ENCODE peak calls at places on chromosomes 4 and X, in nine cellular contexts. One of them, this sample, is unnamed.

GRCh38 chr4:1242506-1243450 is 6.2 kb downstream of the CTBP1 start:
- DNase-seq in GM12892: no peak
- DNase-seq in HS-5: no peak
- DNase-seq in NCI-H510A: no peak
- DNase-seq in SW480: no peak
- DNase-seq in activated T-cell treated with anti-CD3 and anti-CD28 coated beads, Interleukin-2, amount 50 U/mL, for 4 hours: no peak
- DNase-seq in AG20443: no peak
- DNase-seq in ACHN: no peak
- DNase-seq in activated CD4-positive, alpha-beta T cell treated with anti-CD3 and anti-CD28 coated beads, Interleukin-2, amount 10 ng/mL, durations not matched to agents 7 days and 5 days: no peak
- DNase-seq in this sample: no peak

GRCh38 chr4:28772066-28772465 is 1911.4 kb downstream of the STIM2 start:
- DNase-seq in activated CD4-positive, alpha-beta T cell treated with anti-CD3 and anti-CD28 coated beads, Interleukin-2, amount 10 ng/mL, durations not matched to agents 7 days and 5 days: no peak
- DNase-seq in SW480: no peak
- DNase-seq in ACHN: peak; percentile 63
- DNase-seq in HS-5: peak; percentile 56
- DNase-seq in activated T-cell treated with anti-CD3 and anti-CD28 coated beads, Interleukin-2, amount 50 U/mL, for 4 hours: no peak
- DNase-seq in NCI-H510A: no peak
- DNase-seq in AG20443: peak; percentile 10
- DNase-seq in GM12892: no peak
- DNase-seq in this sample: peak; percentile 40

GRCh38 chr4:185540487-185541125 is 5.3 kb upstream of the PDLIM3 start:
- DNase-seq in activated T-cell treated with anti-CD3 and anti-CD28 coated beads, Interleukin-2, amount 50 U/mL, for 4 hours: no peak
- DNase-seq in GM12892: no peak
- DNase-seq in NCI-H510A: no peak
- DNase-seq in HS-5: no peak
- DNase-seq in AG20443: no peak
- DNase-seq in activated CD4-positive, alpha-beta T cell treated with anti-CD3 and anti-CD28 coated beads, Interleukin-2, amount 10 ng/mL, durations not matched to agents 7 days and 5 days: no peak
- DNase-seq in ACHN: no peak
- DNase-seq in SW480: no peak
- DNase-seq in this sample: no peak

GRCh38 chrX:55867254-55867653 is 149.7 kb downstream of the RRAGB start:
- DNase-seq in HS-5: no peak
- DNase-seq in activated T-cell treated with anti-CD3 and anti-CD28 coated beads, Interleukin-2, amount 50 U/mL, for 4 hours: no peak
- DNase-seq in GM12892: no peak
- DNase-seq in SW480: no peak
- DNase-seq in AG20443: no peak
- DNase-seq in ACHN: peak; percentile 7
- DNase-seq in activated CD4-positive, alpha-beta T cell treated with anti-CD3 and anti-CD28 coated beads, Interleukin-2, amount 10 ng/mL, durations not matched to agents 7 days and 5 days: peak; percentile 8
- DNase-seq in NCI-H510A: no peak
- DNase-seq in this sample: peak; percentile 55

GRCh38 chr4:151329217-151330007 is 4.0 kb upstream of the SH3D19 start:
- DNase-seq in activated CD4-positive, alpha-beta T cell treated with anti-CD3 and anti-CD28 coated beads, Interleukin-2, amount 10 ng/mL, durations not matched to agents 7 days and 5 days: no peak
- DNase-seq in HS-5: no peak
- DNase-seq in ACHN: no peak
- DNase-seq in NCI-H510A: no peak
- DNase-seq in SW480: no peak
- DNase-seq in GM12892: no peak
- DNase-seq in activated T-cell treated with anti-CD3 and anti-CD28 coated beads, Interleukin-2, amount 50 U/mL, for 4 hours: no peak
- DNase-seq in AG20443: no peak
- DNase-seq in this sample: peak; percentile 46

GRCh38 chr4:40613456-40613855 is 16.2 kb downstream of the RBM47 start:
- DNase-seq in activated CD4-positive, alpha-beta T cell treated with anti-CD3 and anti-CD28 coated beads, Interleukin-2, amount 10 ng/mL, durations not matched to agents 7 days and 5 days: no peak
- DNase-seq in HS-5: no peak
- DNase-seq in ACHN: no peak
- DNase-seq in GM12892: no peak
- DNase-seq in activated T-cell treated with anti-CD3 and anti-CD28 coated beads, Interleukin-2, amount 50 U/mL, for 4 hours: no peak
- DNase-seq in AG20443: no peak
- DNase-seq in SW480: no peak
- DNase-seq in NCI-H510A: no peak
- DNase-seq in this sample: peak; percentile 33

GRCh38 chrX:119402588-119402987 is 3.5 kb downstream of the SLC25A43 start:
- DNase-seq in NCI-H510A: no peak
- DNase-seq in activated CD4-positive, alpha-beta T cell treated with anti-CD3 and anti-CD28 coated beads, Interleukin-2, amount 10 ng/mL, durations not matched to agents 7 days and 5 days: no peak
- DNase-seq in AG20443: no peak
- DNase-seq in HS-5: no peak
- DNase-seq in GM12892: no peak
- DNase-seq in activated T-cell treated with anti-CD3 and anti-CD28 coated beads, Interleukin-2, amount 50 U/mL, for 4 hours: no peak
- DNase-seq in ACHN: no peak
- DNase-seq in SW480: no peak
- DNase-seq in this sample: no peak

GRCh38 chrX:153592091-153592833 is 6.7 kb downstream of the CCNQ start:
- DNase-seq in SW480: no peak
- DNase-seq in activated T-cell treated with anti-CD3 and anti-CD28 coated beads, Interleukin-2, amount 50 U/mL, for 4 hours: no peak
- DNase-seq in AG20443: no peak
- DNase-seq in NCI-H510A: no peak
- DNase-seq in GM12892: no peak
- DNase-seq in ACHN: no peak
- DNase-seq in HS-5: no peak
- DNase-seq in activated CD4-positive, alpha-beta T cell treated with anti-CD3 and anti-CD28 coated beads, Interleukin-2, amount 10 ng/mL, durations not matched to agents 7 days and 5 days: no peak
- DNase-seq in this sample: no peak

GRCh38 chr4:64584981-64585557 is 175.8 kb upstream of the TECRL start:
- DNase-seq in activated T-cell treated with anti-CD3 and anti-CD28 coated beads, Interleukin-2, amount 50 U/mL, for 4 hours: no peak
- DNase-seq in HS-5: no peak
- DNase-seq in NCI-H510A: no peak
- DNase-seq in activated CD4-positive, alpha-beta T cell treated with anti-CD3 and anti-CD28 coated beads, Interleukin-2, amount 10 ng/mL, durations not matched to agents 7 days and 5 days: peak; percentile 15
- DNase-seq in ACHN: peak; percentile 50
- DNase-seq in GM12892: no peak
- DNase-seq in SW480: peak; percentile 16
- DNase-seq in AG20443: peak; percentile 14
- DNase-seq in this sample: no peak

GRCh38 chr4:90575371-90575770 is 448.2 kb downstream of the CCSER1 start:
- DNase-seq in GM12892: no peak
- DNase-seq in SW480: no peak
- DNase-seq in ACHN: no peak
- DNase-seq in HS-5: no peak
- DNase-seq in activated CD4-positive, alpha-beta T cell treated with anti-CD3 and anti-CD28 coated beads, Interleukin-2, amount 10 ng/mL, durations not matched to agents 7 days and 5 days: no peak
- DNase-seq in activated T-cell treated with anti-CD3 and anti-CD28 coated beads, Interleukin-2, amount 50 U/mL, for 4 hours: no peak
- DNase-seq in AG20443: no peak
- DNase-seq in NCI-H510A: no peak
- DNase-seq in this sample: peak; percentile 17

GRCh38 chr4:94332983-94333590 is 9.5 kb downstream of the HPGDS start:
- DNase-seq in activated T-cell treated with anti-CD3 and anti-CD28 coated beads, Interleukin-2, amount 50 U/mL, for 4 hours: no peak
- DNase-seq in AG20443: no peak
- DNase-seq in SW480: no peak
- DNase-seq in GM12892: no peak
- DNase-seq in NCI-H510A: no peak
- DNase-seq in ACHN: peak; percentile 4
- DNase-seq in HS-5: no peak
- DNase-seq in activated CD4-positive, alpha-beta T cell treated with anti-CD3 and anti-CD28 coated beads, Interleukin-2, amount 10 ng/mL, durations not matched to agents 7 days and 5 days: no peak
- DNase-seq in this sample: no peak

GRCh38 chr4:174009686-174010451 is 273.6 kb downstream of the FBXO8 start:
- DNase-seq in SW480: no peak
- DNase-seq in ACHN: no peak
- DNase-seq in NCI-H510A: no peak
- DNase-seq in HS-5: no peak
- DNase-seq in activated CD4-positive, alpha-beta T cell treated with anti-CD3 and anti-CD28 coated beads, Interleukin-2, amount 10 ng/mL, durations not matched to agents 7 days and 5 days: no peak
- DNase-seq in activated T-cell treated with anti-CD3 and anti-CD28 coated beads, Interleukin-2, amount 50 U/mL, for 4 hours: no peak
- DNase-seq in GM12892: no peak
- DNase-seq in AG20443: no peak
- DNase-seq in this sample: no peak

GRCh38 chrX:39335447-39336235 is 534.4 kb downstream of the MID1IP1 start:
- DNase-seq in activated CD4-positive, alpha-beta T cell treated with anti-CD3 and anti-CD28 coated beads, Interleukin-2, amount 10 ng/mL, durations not matched to agents 7 days and 5 days: no peak
- DNase-seq in SW480: no peak
- DNase-seq in ACHN: no peak
- DNase-seq in NCI-H510A: peak; percentile 25
- DNase-seq in HS-5: no peak
- DNase-seq in AG20443: no peak
- DNase-seq in GM12892: no peak
- DNase-seq in activated T-cell treated with anti-CD3 and anti-CD28 coated beads, Interleukin-2, amount 50 U/mL, for 4 hours: no peak
- DNase-seq in this sample: no peak

GRCh38 chr4:105894570-105895323 is 524 bp upstream of the NPNT start:
- DNase-seq in HS-5: no peak
- DNase-seq in GM12892: peak; percentile 18
- DNase-seq in SW480: peak; percentile 66
- DNase-seq in activated T-cell treated with anti-CD3 and anti-CD28 coated beads, Interleukin-2, amount 50 U/mL, for 4 hours: no peak
- DNase-seq in NCI-H510A: peak; percentile 50
- DNase-seq in AG20443: peak; percentile 47
- DNase-seq in activated CD4-positive, alpha-beta T cell treated with anti-CD3 and anti-CD28 coated beads, Interleukin-2, amount 10 ng/mL, durations not matched to agents 7 days and 5 days: no peak
- DNase-seq in ACHN: peak; percentile 44
- DNase-seq in this sample: peak; percentile 36

GRCh38 chr4:80307183-80307735 is 28.3 kb upstream of the CFAP299 start:
- DNase-seq in GM12892: no peak
- DNase-seq in HS-5: no peak
- DNase-seq in NCI-H510A: peak; percentile 38
- DNase-seq in activated T-cell treated with anti-CD3 and anti-CD28 coated beads, Interleukin-2, amount 50 U/mL, for 4 hours: no peak
- DNase-seq in SW480: no peak
- DNase-seq in activated CD4-positive, alpha-beta T cell treated with anti-CD3 and anti-CD28 coated beads, Interleukin-2, amount 10 ng/mL, durations not matched to agents 7 days and 5 days: no peak
- DNase-seq in ACHN: peak; percentile 8
- DNase-seq in AG20443: peak; percentile 31
- DNase-seq in this sample: peak; percentile 60

GRCh38 chrX:16882188-16882587 is 12.0 kb upstream of the RBBP7 start:
- DNase-seq in NCI-H510A: peak; percentile 19
- DNase-seq in activated T-cell treated with anti-CD3 and anti-CD28 coated beads, Interleukin-2, amount 50 U/mL, for 4 hours: no peak
- DNase-seq in GM12892: no peak
- DNase-seq in activated CD4-positive, alpha-beta T cell treated with anti-CD3 and anti-CD28 coated beads, Interleukin-2, amount 10 ng/mL, durations not matched to agents 7 days and 5 days: peak; percentile 6
- DNase-seq in HS-5: no peak
- DNase-seq in AG20443: peak; percentile 9
- DNase-seq in ACHN: peak; percentile 1
- DNase-seq in SW480: peak; percentile 36
- DNase-seq in this sample: peak; percentile 8

GRCh38 chrX:41481264-41482109 is 34.3 kb downstream of the NYX start:
- DNase-seq in NCI-H510A: no peak
- DNase-seq in activated T-cell treated with anti-CD3 and anti-CD28 coated beads, Interleukin-2, amount 50 U/mL, for 4 hours: no peak
- DNase-seq in HS-5: no peak
- DNase-seq in activated CD4-positive, alpha-beta T cell treated with anti-CD3 and anti-CD28 coated beads, Interleukin-2, amount 10 ng/mL, durations not matched to agents 7 days and 5 days: peak; percentile 6
- DNase-seq in SW480: no peak
- DNase-seq in GM12892: no peak
- DNase-seq in ACHN: peak; percentile 22
- DNase-seq in AG20443: peak; percentile 25
- DNase-seq in this sample: no peak

GRCh38 chr4:7831330-7831729 is 108.3 kb downstream of the AFAP1 start:
- DNase-seq in activated T-cell treated with anti-CD3 and anti-CD28 coated beads, Interleukin-2, amount 50 U/mL, for 4 hours: peak; percentile 29
- DNase-seq in AG20443: peak; percentile 31
- DNase-seq in GM12892: peak; percentile 29
- DNase-seq in NCI-H510A: no peak
- DNase-seq in activated CD4-positive, alpha-beta T cell treated with anti-CD3 and anti-CD28 coated beads, Interleukin-2, amount 10 ng/mL, durations not matched to agents 7 days and 5 days: no peak
- DNase-seq in ACHN: no peak
- DNase-seq in SW480: no peak
- DNase-seq in HS-5: no peak
- DNase-seq in this sample: no peak

GRCh38 chr4:4663028-4663427 is 121.2 kb upstream of the STX18 start:
- DNase-seq in NCI-H510A: no peak
- DNase-seq in GM12892: no peak
- DNase-seq in HS-5: no peak
- DNase-seq in ACHN: no peak
- DNase-seq in activated T-cell treated with anti-CD3 and anti-CD28 coated beads, Interleukin-2, amount 50 U/mL, for 4 hours: no peak
- DNase-seq in SW480: no peak
- DNase-seq in AG20443: no peak
- DNase-seq in activated CD4-positive, alpha-beta T cell treated with anti-CD3 and anti-CD28 coated beads, Interleukin-2, amount 10 ng/mL, durations not matched to agents 7 days and 5 days: no peak
- DNase-seq in this sample: no peak

GRCh38 chr4:101200561-101200960 is 146.8 kb downstream of the PPP3CA start:
- DNase-seq in activated T-cell treated with anti-CD3 and anti-CD28 coated beads, Interleukin-2, amount 50 U/mL, for 4 hours: no peak
- DNase-seq in GM12892: no peak
- DNase-seq in ACHN: peak; percentile 82
- DNase-seq in SW480: no peak
- DNase-seq in activated CD4-positive, alpha-beta T cell treated with anti-CD3 and anti-CD28 coated beads, Interleukin-2, amount 10 ng/mL, durations not matched to agents 7 days and 5 days: no peak
- DNase-seq in NCI-H510A: no peak
- DNase-seq in HS-5: peak; percentile 85
- DNase-seq in AG20443: peak; percentile 70
- DNase-seq in this sample: peak; percentile 82

GRCh38 chr4:128241425-128241913 is 46.1 kb downstream of the PGRMC2 start:
- DNase-seq in ACHN: peak; percentile 49
- DNase-seq in activated T-cell treated with anti-CD3 and anti-CD28 coated beads, Interleukin-2, amount 50 U/mL, for 4 hours: no peak
- DNase-seq in SW480: no peak
- DNase-seq in NCI-H510A: no peak
- DNase-seq in GM12892: no peak
- DNase-seq in activated CD4-positive, alpha-beta T cell treated with anti-CD3 and anti-CD28 coated beads, Interleukin-2, amount 10 ng/mL, durations not matched to agents 7 days and 5 days: no peak
- DNase-seq in HS-5: peak; percentile 99
- DNase-seq in AG20443: peak; percentile 89
- DNase-seq in this sample: peak; percentile 96

GRCh38 chr4:13860126-13860525 is 232.6 kb upstream of the BOD1L1 start:
- DNase-seq in GM12892: no peak
- DNase-seq in SW480: peak; percentile 82
- DNase-seq in activated CD4-positive, alpha-beta T cell treated with anti-CD3 and anti-CD28 coated beads, Interleukin-2, amount 10 ng/mL, durations not matched to agents 7 days and 5 days: no peak
- DNase-seq in activated T-cell treated with anti-CD3 and anti-CD28 coated beads, Interleukin-2, amount 50 U/mL, for 4 hours: no peak
- DNase-seq in ACHN: no peak
- DNase-seq in NCI-H510A: no peak
- DNase-seq in AG20443: no peak
- DNase-seq in HS-5: no peak
- DNase-seq in this sample: no peak

GRCh38 chr4:182876427-182876826 is 40.8 kb downstream of the DCTD start:
- DNase-seq in GM12892: no peak
- DNase-seq in activated T-cell treated with anti-CD3 and anti-CD28 coated beads, Interleukin-2, amount 50 U/mL, for 4 hours: no peak
- DNase-seq in HS-5: no peak
- DNase-seq in AG20443: no peak
- DNase-seq in NCI-H510A: no peak
- DNase-seq in ACHN: no peak
- DNase-seq in activated CD4-positive, alpha-beta T cell treated with anti-CD3 and anti-CD28 coated beads, Interleukin-2, amount 10 ng/mL, durations not matched to agents 7 days and 5 days: no peak
- DNase-seq in SW480: no peak
- DNase-seq in this sample: no peak

GRCh38 chr4:23483320-23483958 is 406.4 kb downstream of the PPARGC1A start:
- DNase-seq in activated CD4-positive, alpha-beta T cell treated with anti-CD3 and anti-CD28 coated beads, Interleukin-2, amount 10 ng/mL, durations not matched to agents 7 days and 5 days: no peak
- DNase-seq in NCI-H510A: no peak
- DNase-seq in activated T-cell treated with anti-CD3 and anti-CD28 coated beads, Interleukin-2, amount 50 U/mL, for 4 hours: no peak
- DNase-seq in GM12892: no peak
- DNase-seq in AG20443: no peak
- DNase-seq in SW480: no peak
- DNase-seq in HS-5: no peak
- DNase-seq in ACHN: no peak
- DNase-seq in this sample: no peak

GRCh38 chrX:96379951-96380350 is 304.7 kb upstream of the DIAPH2 start:
- DNase-seq in SW480: no peak
- DNase-seq in HS-5: no peak
- DNase-seq in AG20443: no peak
- DNase-seq in activated T-cell treated with anti-CD3 and anti-CD28 coated beads, Interleukin-2, amount 50 U/mL, for 4 hours: no peak
- DNase-seq in ACHN: no peak
- DNase-seq in activated CD4-positive, alpha-beta T cell treated with anti-CD3 and anti-CD28 coated beads, Interleukin-2, amount 10 ng/mL, durations not matched to agents 7 days and 5 days: no peak
- DNase-seq in GM12892: no peak
- DNase-seq in NCI-H510A: no peak
- DNase-seq in this sample: no peak

GRCh38 chr4:113945906-113946305 is 33.5 kb downstream of the ARSJ start:
- DNase-seq in GM12892: no peak
- DNase-seq in ACHN: no peak
- DNase-seq in activated CD4-positive, alpha-beta T cell treated with anti-CD3 and anti-CD28 coated beads, Interleukin-2, amount 10 ng/mL, durations not matched to agents 7 days and 5 days: no peak
- DNase-seq in HS-5: no peak
- DNase-seq in AG20443: peak; percentile 48
- DNase-seq in activated T-cell treated with anti-CD3 and anti-CD28 coated beads, Interleukin-2, amount 50 U/mL, for 4 hours: no peak
- DNase-seq in NCI-H510A: no peak
- DNase-seq in SW480: no peak
- DNase-seq in this sample: no peak

GRCh38 chr4:168524897-168525296 is 28.0 kb downstream of the PALLD start:
- DNase-seq in SW480: no peak
- DNase-seq in GM12892: no peak
- DNase-seq in ACHN: no peak
- DNase-seq in activated CD4-positive, alpha-beta T cell treated with anti-CD3 and anti-CD28 coated beads, Interleukin-2, amount 10 ng/mL, durations not matched to agents 7 days and 5 days: no peak
- DNase-seq in HS-5: no peak
- DNase-seq in AG20443: no peak
- DNase-seq in NCI-H510A: no peak
- DNase-seq in activated T-cell treated with anti-CD3 and anti-CD28 coated beads, Interleukin-2, amount 50 U/mL, for 4 hours: no peak
- DNase-seq in this sample: no peak

GRCh38 chr4:152454398-152455011 is 81.4 kb downstream of the FBXW7 start:
- DNase-seq in AG20443: peak; percentile 50
- DNase-seq in HS-5: no peak
- DNase-seq in ACHN: peak; percentile 52
- DNase-seq in activated T-cell treated with anti-CD3 and anti-CD28 coated beads, Interleukin-2, amount 50 U/mL, for 4 hours: no peak
- DNase-seq in SW480: peak; percentile 43
- DNase-seq in NCI-H510A: no peak
- DNase-seq in GM12892: no peak
- DNase-seq in activated CD4-positive, alpha-beta T cell treated with anti-CD3 and anti-CD28 coated beads, Interleukin-2, amount 10 ng/mL, durations not matched to agents 7 days and 5 days: no peak
- DNase-seq in this sample: no peak

GRCh38 chrX:112643721-112644120 is 36.0 kb downstream of the LHFPL1 start:
- DNase-seq in ACHN: no peak
- DNase-seq in SW480: no peak
- DNase-seq in GM12892: no peak
- DNase-seq in HS-5: no peak
- DNase-seq in NCI-H510A: no peak
- DNase-seq in AG20443: no peak
- DNase-seq in activated T-cell treated with anti-CD3 and anti-CD28 coated beads, Interleukin-2, amount 50 U/mL, for 4 hours: no peak
- DNase-seq in activated CD4-positive, alpha-beta T cell treated with anti-CD3 and anti-CD28 coated beads, Interleukin-2, amount 10 ng/mL, durations not matched to agents 7 days and 5 days: no peak
- DNase-seq in this sample: no peak

GRCh38 chrX:111867236-111867635 is 8.7 kb upstream of the TRPC5OS start:
- DNase-seq in NCI-H510A: no peak
- DNase-seq in SW480: no peak
- DNase-seq in HS-5: no peak
- DNase-seq in ACHN: no peak
- DNase-seq in activated CD4-positive, alpha-beta T cell treated with anti-CD3 and anti-CD28 coated beads, Interleukin-2, amount 10 ng/mL, durations not matched to agents 7 days and 5 days: no peak
- DNase-seq in AG20443: no peak
- DNase-seq in GM12892: no peak
- DNase-seq in activated T-cell treated with anti-CD3 and anti-CD28 coated beads, Interleukin-2, amount 50 U/mL, for 4 hours: no peak
- DNase-seq in this sample: no peak

GRCh38 chrX:75086731-75087195 is 69.3 kb downstream of the ABCB7 start:
- DNase-seq in activated CD4-positive, alpha-beta T cell treated with anti-CD3 and anti-CD28 coated beads, Interleukin-2, amount 10 ng/mL, durations not matched to agents 7 days and 5 days: no peak
- DNase-seq in AG20443: no peak
- DNase-seq in HS-5: no peak
- DNase-seq in activated T-cell treated with anti-CD3 and anti-CD28 coated beads, Interleukin-2, amount 50 U/mL, for 4 hours: no peak
- DNase-seq in GM12892: no peak
- DNase-seq in ACHN: peak; percentile 0
- DNase-seq in NCI-H510A: no peak
- DNase-seq in SW480: no peak
- DNase-seq in this sample: no peak

This sample was measured in foreskin keratinocyte.